ENCODE peak calls at places on chromosomes 13 and 19, in four cellular contexts. One of them, this sample, is unnamed.

GRCh38 chr13:95573226-95573625 is 20.7 kb downstream of the CLDN10 start:
- DNase-seq in cardiac muscle cell: no peak
- DNase-seq in IMR-90: peak; percentile 11
- DNase-seq in AG10803: peak; percentile 13
- DNase-seq in this sample: no peak

GRCh38 chr13:73835138-73835721 is 299.0 kb downstream of the KLF12 start:
- DNase-seq in cardiac muscle cell: peak; percentile 63
- DNase-seq in IMR-90: peak; percentile 56
- DNase-seq in AG10803: peak; percentile 42
- DNase-seq in this sample: peak; percentile 27

GRCh38 chr13:46638262-46638661 is 85.3 kb downstream of the LRCH1 start:
- DNase-seq in cardiac muscle cell: no peak
- DNase-seq in IMR-90: no peak
- DNase-seq in AG10803: no peak
- DNase-seq in this sample: no peak

GRCh38 chr13:113245858-113246791 is 36.7 kb downstream of the CUL4A start:
- DNase-seq in cardiac muscle cell: no peak
- DNase-seq in IMR-90: peak; percentile 13
- DNase-seq in AG10803: peak; percentile 3
- DNase-seq in this sample: no peak

GRCh38 chr13:93224545-93224944 is 2.1 kb upstream of the GPC6 start:
- DNase-seq in cardiac muscle cell: peak; percentile 41
- DNase-seq in IMR-90: peak; percentile 39
- DNase-seq in AG10803: peak; percentile 84
- DNase-seq in this sample: no peak

GRCh38 chr19:6271721-6272410 is 7.9 kb downstream of the MLLT1 start:
- DNase-seq in cardiac muscle cell: peak; percentile 71
- DNase-seq in IMR-90: peak; percentile 74
- DNase-seq in AG10803: peak; percentile 89
- DNase-seq in this sample: no peak

GRCh38 chr13:105936816-105937215 is 598.6 kb downstream of the EFNB2 start:
- DNase-seq in cardiac muscle cell: no peak
- DNase-seq in IMR-90: peak; percentile 24
- DNase-seq in AG10803: peak; percentile 35
- DNase-seq in this sample: no peak

GRCh38 chr13:98384739-98385138 is 192.2 kb downstream of the STK24 start:
- DNase-seq in cardiac muscle cell: no peak
- DNase-seq in IMR-90: peak; percentile 63
- DNase-seq in AG10803: peak; percentile 46
- DNase-seq in this sample: no peak

GRCh38 chr13:110913322-110913721 is 1.5 kb downstream of the ANKRD10 start:
- DNase-seq in cardiac muscle cell: peak; percentile 18
- DNase-seq in IMR-90: peak; percentile 26
- DNase-seq in AG10803: no peak
- DNase-seq in this sample: no peak

GRCh38 chr13:28753208-28753892 is 34.6 kb upstream of the SLC46A3 start:
- DNase-seq in cardiac muscle cell: peak; percentile 52
- DNase-seq in IMR-90: peak; percentile 91
- DNase-seq in AG10803: peak; percentile 96
- DNase-seq in this sample: no peak

GRCh38 chr13:82815791-82816190 is 1066.5 kb downstream of the SLITRK1 start:
- DNase-seq in cardiac muscle cell: no peak
- DNase-seq in IMR-90: no peak
- DNase-seq in AG10803: no peak
- DNase-seq in this sample: no peak

GRCh38 chr19:23393121-23393520 is 2.1 kb downstream of the ZNF91 start:
- DNase-seq in cardiac muscle cell: no peak
- DNase-seq in IMR-90: no peak
- DNase-seq in AG10803: no peak
- DNase-seq in this sample: no peak

GRCh38 chr13:29362849-29363604 is 232.5 kb downstream of the SLC7A1 start:
- DNase-seq in cardiac muscle cell: peak; percentile 79
- DNase-seq in IMR-90: peak; percentile 44
- DNase-seq in AG10803: peak; percentile 41
- DNase-seq in this sample: peak; percentile 41

GRCh38 chr19:58218899-58219298 is 9.8 kb upstream of the ZNF544 start:
- DNase-seq in cardiac muscle cell: peak; percentile 18
- DNase-seq in IMR-90: no peak
- DNase-seq in AG10803: no peak
- DNase-seq in this sample: no peak

GRCh38 chr13:76641056-76641455 is 245.1 kb downstream of the KCTD12 start:
- DNase-seq in cardiac muscle cell: no peak
- DNase-seq in IMR-90: no peak
- DNase-seq in AG10803: peak; percentile 46
- DNase-seq in this sample: no peak

DNA sequence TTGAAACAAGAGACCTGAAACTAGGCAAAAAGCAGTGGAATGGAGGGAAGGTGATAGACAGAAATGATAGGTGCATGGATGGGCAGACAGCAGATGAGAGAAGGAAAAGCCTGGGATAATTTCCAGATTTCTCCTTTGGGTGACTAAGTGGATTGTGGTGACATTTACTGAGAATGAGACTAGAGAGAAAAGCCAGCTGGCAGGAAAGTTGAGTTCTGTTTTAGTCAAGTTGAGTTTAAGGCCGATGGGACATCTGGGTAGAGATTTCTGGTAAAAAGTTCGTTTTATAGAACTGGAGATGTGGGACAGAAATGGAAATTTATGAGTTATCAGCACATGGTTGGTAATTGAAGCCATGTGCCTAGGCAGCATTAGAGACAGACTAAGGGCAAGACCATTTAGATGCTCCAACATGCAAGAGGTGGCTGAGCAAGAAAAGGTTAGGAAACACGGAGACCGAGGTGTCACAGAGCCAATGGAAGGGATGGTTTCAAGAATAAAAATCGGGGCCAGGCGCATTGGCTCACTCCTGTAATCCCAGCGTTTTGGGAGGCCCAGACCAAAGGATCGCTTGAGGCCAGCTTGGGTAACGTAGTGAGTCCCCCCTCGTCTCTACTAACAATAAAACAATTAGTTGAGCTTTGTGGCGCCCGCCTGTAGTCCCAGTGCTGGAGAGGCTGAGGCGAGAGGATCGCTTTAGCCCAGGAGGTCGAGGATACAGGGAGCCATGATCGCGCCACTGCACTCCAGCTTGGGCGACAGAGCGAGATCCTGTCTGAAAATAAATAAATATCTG is 9.6 kb upstream of the DGKH start:
- DNase-seq in cardiac muscle cell: no peak
- DNase-seq in IMR-90: peak; percentile 28
- DNase-seq in AG10803: peak; percentile 45
- DNase-seq in this sample: no peak
- H3K4me3 ChIP-seq in cardiac muscle cell: peak overlapping the region; percentile 55
- H3K4me3 ChIP-seq in IMR-90: no peak overlapping the region
- H3K4me3 ChIP-seq in AG10803: peak overlapping the region; percentile 74
- H3K4me3 ChIP-seq in this sample: no peak overlapping the region

DNA sequence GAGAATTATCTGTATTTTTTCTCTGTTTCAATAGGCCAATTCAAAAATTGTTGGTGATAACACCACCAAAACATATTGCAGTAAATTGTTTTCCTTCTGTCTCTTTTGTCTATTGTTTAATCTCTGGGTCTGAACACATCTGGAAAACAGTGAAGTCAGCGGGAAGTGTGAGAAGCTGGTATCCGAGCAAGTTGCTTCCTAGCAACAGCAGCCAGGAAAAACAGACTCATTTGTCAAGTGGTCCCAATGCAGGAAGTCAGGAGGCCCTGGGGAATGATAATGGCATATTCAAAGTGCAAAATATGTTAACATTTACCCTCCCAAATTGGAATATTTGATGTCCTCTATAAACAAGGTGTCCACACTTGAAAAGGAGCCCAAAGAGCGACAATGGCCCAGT is 515.2 kb downstream of the TBC1D4 start:
- DNase-seq in cardiac muscle cell: peak; percentile 6
- DNase-seq in IMR-90: no peak
- DNase-seq in AG10803: peak; percentile 40
- DNase-seq in this sample: no peak
- H3K4me3 ChIP-seq in cardiac muscle cell: no peak overlapping the region
- H3K4me3 ChIP-seq in IMR-90: no peak overlapping the region
- H3K4me3 ChIP-seq in AG10803: no peak overlapping the region
- H3K4me3 ChIP-seq in this sample: no peak overlapping the region

DNA sequence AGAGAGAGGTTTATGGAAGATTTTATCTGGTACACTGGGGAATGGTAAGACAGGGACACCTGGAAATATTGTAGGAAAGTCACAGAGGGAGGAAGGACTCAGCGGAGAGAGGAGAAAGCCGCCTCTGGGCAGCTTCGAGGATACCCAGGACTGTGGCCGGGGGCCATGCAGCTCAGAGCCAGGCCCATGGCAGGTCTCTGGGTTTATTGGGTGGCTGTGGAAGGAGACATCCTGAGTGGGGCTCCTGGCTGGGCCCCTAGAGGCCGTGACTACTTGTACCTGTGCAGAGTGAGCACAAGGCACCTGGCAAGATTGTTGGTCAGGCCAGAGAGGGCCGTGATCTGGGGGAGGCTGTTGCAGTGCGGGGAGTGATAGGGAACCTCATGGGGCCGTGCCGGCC is 3.4 kb downstream of the DAZAP1 start:
- DNase-seq in cardiac muscle cell: no peak
- DNase-seq in IMR-90: no peak
- DNase-seq in AG10803: no peak
- DNase-seq in this sample: no peak
- H3K4me3 ChIP-seq in cardiac muscle cell: no peak overlapping the region
- H3K4me3 ChIP-seq in IMR-90: no peak overlapping the region
- H3K4me3 ChIP-seq in AG10803: no peak overlapping the region
- H3K4me3 ChIP-seq in this sample: no peak overlapping the region

GRCh38 chr19:15251749-15252397 is 19.6 kb upstream of the EPHX3 start:
- DNase-seq in cardiac muscle cell: peak; percentile 73
- DNase-seq in IMR-90: peak; percentile 96
- DNase-seq in AG10803: peak; percentile 98
- DNase-seq in this sample: no peak
- H3K4me3 ChIP-seq in cardiac muscle cell: no peak overlapping the region
- H3K4me3 ChIP-seq in IMR-90: no peak overlapping the region
- H3K4me3 ChIP-seq in AG10803: peak overlapping the region; percentile 34
- H3K4me3 ChIP-seq in this sample: no peak overlapping the region

GRCh38 chr13:27040826-27041108 is 130.8 kb downstream of the USP12 start:
- DNase-seq in cardiac muscle cell: no peak
- DNase-seq in IMR-90: no peak
- DNase-seq in AG10803: no peak
- DNase-seq in this sample: no peak
- H3K4me3 ChIP-seq in cardiac muscle cell: no peak overlapping the region
- H3K4me3 ChIP-seq in IMR-90: no peak overlapping the region
- H3K4me3 ChIP-seq in AG10803: no peak overlapping the region
- H3K4me3 ChIP-seq in this sample: no peak overlapping the region

GRCh38 chr19:42154471-42155323 is 22.5 kb upstream of the POU2F2 start:
- DNase-seq in cardiac muscle cell: no peak
- DNase-seq in IMR-90: no peak
- DNase-seq in AG10803: no peak
- DNase-seq in this sample: no peak
- H3K4me3 ChIP-seq in cardiac muscle cell: no peak overlapping the region
- H3K4me3 ChIP-seq in IMR-90: no peak overlapping the region
- H3K4me3 ChIP-seq in AG10803: no peak overlapping the region
- H3K4me3 ChIP-seq in this sample: no peak overlapping the region

GRCh38 chr13:33739254-33739653 is 78.7 kb upstream of the RFC3 start:
- DNase-seq in cardiac muscle cell: no peak
- DNase-seq in IMR-90: no peak
- DNase-seq in AG10803: no peak
- DNase-seq in this sample: no peak

GRCh38 chr13:33740134-33740538 is 77.8 kb upstream of the RFC3 start:
- DNase-seq in cardiac muscle cell: no peak
- DNase-seq in IMR-90: peak; percentile 32
- DNase-seq in AG10803: peak; percentile 68
- DNase-seq in this sample: no peak

GRCh38 chr13:33743438-33744368 is 74.2 kb upstream of the RFC3 start:
- DNase-seq in cardiac muscle cell: no peak
- DNase-seq in IMR-90: no peak
- DNase-seq in AG10803: no peak
- DNase-seq in this sample: no peak

GRCh38 chr13:33744589-33745369 is 73.2 kb upstream of the RFC3 start:
- DNase-seq in cardiac muscle cell: no peak
- DNase-seq in IMR-90: no peak
- DNase-seq in AG10803: peak; percentile 34
- DNase-seq in this sample: no peak

DNA sequence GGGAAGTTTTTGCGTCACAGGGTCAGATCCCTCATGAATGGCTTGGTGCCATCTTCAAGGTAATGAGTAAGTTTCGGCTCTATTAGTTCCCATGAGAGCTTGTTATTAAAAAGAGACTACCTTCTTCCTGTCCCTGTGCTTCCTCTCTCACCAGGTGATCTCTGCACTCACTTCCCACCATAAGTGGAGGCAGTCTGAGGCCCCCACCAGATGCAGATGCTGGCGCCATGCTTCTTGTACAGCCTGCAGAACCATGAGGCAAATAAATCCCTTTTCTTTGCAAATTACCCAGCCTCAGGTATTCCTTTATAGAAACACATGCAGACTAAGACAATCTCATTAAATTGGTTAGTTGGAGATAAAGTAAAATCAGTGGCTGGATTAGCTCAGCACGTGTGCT is 75.6 kb upstream of the RFC3 start:
- DNase-seq in cardiac muscle cell: no peak
- DNase-seq in IMR-90: no peak
- DNase-seq in AG10803: no peak
- DNase-seq in this sample: no peak
- H3K4me3 ChIP-seq in cardiac muscle cell: no peak overlapping the region
- H3K4me3 ChIP-seq in IMR-90: no peak overlapping the region
- H3K4me3 ChIP-seq in AG10803: no peak overlapping the region
- H3K4me3 ChIP-seq in this sample: no peak overlapping the region

DNA sequence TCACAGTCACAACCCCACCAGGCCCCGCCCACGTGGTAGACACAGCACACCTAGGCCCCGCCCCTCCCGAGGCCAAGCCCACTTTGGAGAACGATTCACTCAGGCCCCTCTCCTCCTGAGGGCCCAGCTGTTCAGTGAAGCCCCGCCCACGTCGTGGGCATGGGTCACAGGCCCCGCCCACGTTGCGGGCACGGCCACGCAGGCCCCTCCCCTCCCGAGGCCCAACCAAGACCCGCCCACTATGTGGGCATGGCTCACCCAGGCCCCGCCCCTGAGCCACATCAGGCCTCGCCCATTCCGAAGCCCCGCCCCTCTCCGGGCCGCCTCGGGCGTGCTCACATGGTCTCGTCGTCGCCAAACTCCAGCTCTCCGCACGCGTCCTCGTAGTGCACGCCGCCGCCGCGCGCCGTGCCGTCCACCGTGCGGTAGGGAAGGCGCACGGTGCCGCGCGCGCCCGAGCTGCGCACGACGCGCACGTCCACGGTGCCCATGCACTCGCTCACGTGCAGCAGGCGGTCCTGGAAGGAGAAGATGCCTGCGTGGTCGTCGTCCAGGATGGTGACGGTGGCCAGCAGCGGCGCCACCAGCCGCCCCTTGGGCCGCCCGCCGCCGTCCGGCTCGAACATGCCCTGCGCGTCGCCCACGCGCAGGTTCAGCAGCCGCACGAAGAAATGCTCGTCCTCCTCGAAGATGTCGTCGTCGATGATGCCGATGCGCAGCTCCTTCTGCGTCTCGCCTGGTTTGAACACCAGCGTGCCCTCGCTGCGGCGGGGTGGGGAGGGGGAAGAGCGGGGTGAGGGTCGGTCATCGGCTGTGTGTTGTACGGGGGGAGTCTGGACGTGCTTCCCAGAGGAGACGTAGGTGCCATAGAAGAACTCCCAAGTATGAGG is 24.0 kb downstream of the SLC8A2 start:
- DNase-seq in cardiac muscle cell: peak; percentile 87
- DNase-seq in IMR-90: peak; percentile 22
- DNase-seq in AG10803: no peak
- DNase-seq in this sample: no peak
- H3K4me3 ChIP-seq in cardiac muscle cell: peak overlapping the region; percentile 17
- H3K4me3 ChIP-seq in IMR-90: peak overlapping the region; percentile 30
- H3K4me3 ChIP-seq in AG10803: no peak overlapping the region
- H3K4me3 ChIP-seq in this sample: peak overlapping the region; percentile 53